ENCODE peak calls at places on chromosomes 13 and 19, in six cellular contexts. E, Z, N, G, K and Y are unnamed samples.

GRCh38 chr13:28831117-28831516 is 11.0 kb downstream of the MTUS2 start:
- DNase-seq in E (no peak), N (no peak), Z (no peak), K (no peak), G (no peak), Y (no peak)

GRCh38 chr13:68616600-68617222 is 1386.6 kb upstream of the PCDH9 start:
- DNase-seq in K (no peak), G (no peak), N (no peak), E (no peak), Z (no peak), Y (no peak)

GRCh38 chr13:77338961-77339401 is 12.1 kb upstream of the MYCBP2 start:
- DNase-seq in E (no peak), Z (no peak), G (no peak), K (no peak), N (no peak), Y (no peak)

GRCh38 chr13:44421853-44422525 is 48.4 kb downstream of the SERP2 start:
- DNase-seq in G (no peak), E (no peak), K (no peak), N (no peak), Z (no peak), Y (no peak)

GRCh38 chr13:25064396-25064795 is 31.5 kb upstream of the PABPC3 start:
- DNase-seq in K (no peak), E (no peak), G (no peak), N (no peak), Z (no peak), Y (no peak)

GRCh38 chr19:49718511-49718910 is 27.6 kb downstream of the CPT1C start:
- DNase-seq in Z (no peak), E (no peak), G (no peak), N (no peak), K (no peak), Y (no peak)

GRCh38 chr13:87769445-87769844 is 98.3 kb downstream of the SLITRK5 start:
- DNase-seq in K (no peak), Z (no peak), E (no peak), N (no peak), G (no peak), Y (no peak)

GRCh38 chr13:59843040-59843439 is 320.7 kb downstream of the DIAPH3 start:
- DNase-seq in E (no peak), Z (no peak), G (no peak), K (no peak), N (no peak), Y (no peak)

GRCh38 chr13:73607489-73608156 is 526.6 kb downstream of the KLF12 start:
- DNase-seq in N (no peak), G (no peak), Z (no peak), K (no peak), E (no peak), Y (no peak)

GRCh38 chr19:5677597-5677996 is 2.7 kb downstream of the MICOS13 start:
- DNase-seq in G (no peak), E (no peak), N (no peak), K (no peak), Z (no peak), Y (no peak)

GRCh38 chr19:39115105-39115847 is 10.3 kb upstream of the PAK4 start:
- DNase-seq in Z (no peak), K (no peak), N (no peak), G (no peak), E (no peak), Y (no peak)

GRCh38 chr19:33310606-33311325 is 8.4 kb upstream of the CEBPA start:
- DNase-seq in Z (no peak), N (no peak), E (no peak), G (no peak), K (no peak), Y (no peak)

GRCh38 chr13:44197791-44198770 is 175.5 kb upstream of the SERP2 start:
- DNase-seq in G (no peak), K (no peak), Z (no peak), N (no peak), E (no peak), Y (no peak)

GRCh38 chr13:45179428-45179827 is 21.4 kb downstream of the KCTD4 start:
- DNase-seq in N (peak), K (no peak), E (no peak), G (no peak), Z (no peak), Y (no peak)

GRCh38 chr19:49301866-49302252 is 23.1 kb downstream of the SLC6A16 start:
- DNase-seq in E (no peak), G (no peak), N (no peak), K (no peak), Z (no peak), Y (no peak)

GRCh38 chr13:110713981-110714797 is 689 bp downstream of the ING1 start:
- DNase-seq in G (peak), E (peak), K (peak), Z (no peak), N (peak), Y (peak)

GRCh38 chr19:23439623-23440022 is 44.4 kb upstream of the ZNF91 start:
- DNase-seq in E (no peak), G (no peak), N (peak), K (no peak), Z (no peak), Y (no peak)

GRCh38 chr19:51372021-51372648 is 319 bp downstream of the NKG7 start:
- DNase-seq in E (no peak), N (no peak), G (no peak), Z (no peak), K (no peak), Y (no peak)

GRCh38 chr19:20928371-20928770 is 5.3 kb downstream of the ZNF85 start:
- DNase-seq in N (no peak), K (peak), G (no peak), Z (peak), E (no peak), Y (no peak)

GRCh38 chr19:40723661-40724254 is 6.8 kb downstream of the ITPKC start:
- DNase-seq in N (no peak), G (no peak), K (no peak), Z (no peak), E (no peak), Y (no peak)

GRCh38 chr19:36032251-36033104 is at the start of gene CLIP3:
- DNase-seq in N (no peak), E (peak), Z (no peak), G (peak), K (no peak), Y (no peak)

GRCh38 chr13:102185375-102185984 is 216.4 kb downstream of the FGF14 start:
- DNase-seq in G (no peak), Z (no peak), K (no peak), E (no peak), N (no peak), Y (no peak)

GRCh38 chr13:92187378-92187989 is 789.1 kb downstream of the GPC5 start:
- DNase-seq in Z (peak), G (no peak), E (no peak), K (peak), N (peak), Y (peak)

GRCh38 chr19:2273356-2274184 is 8.4 kb downstream of the PEAK3 start:
- DNase-seq in K (peak), E (peak), N (peak), Z (no peak), G (peak), Y (peak)

GRCh38 chr19:4597975-4598671 is 38.6 kb upstream of the SEMA6B start:
- DNase-seq in G (no peak), E (no peak), N (peak), Z (no peak), K (peak), Y (peak)

GRCh38 chr13:51235186-51235585 is 13.0 kb downstream of the FAM124A start:
- DNase-seq in N (no peak), Z (no peak), E (no peak), K (no peak), G (no peak), Y (no peak)

GRCh38 chr19:3510727-3511126 is 4.6 kb downstream of the FZR1 start:
- DNase-seq in E (no peak), K (no peak), Z (no peak), G (no peak), N (no peak), Y (no peak)
- TF ChIP-seq CTCF in E (no peak), K (no peak), Z (no peak), G (no peak), N (no peak), Y (no peak)

GRCh38 chr19:801030-801860 is 4.0 kb downstream of the PTBP1 start:
- DNase-seq in K (peak), N (no peak), Z (peak), E (peak), G (peak), Y (no peak)

GRCh38 chr19:798415-799075 is 1.3 kb downstream of the PTBP1 start:
- DNase-seq in G (peak), N (no peak), Z (no peak), K (no peak), E (no peak), Y (no peak)

GRCh38 chr19:797528-798414 is 519 bp downstream of the PTBP1 start:
- DNase-seq in N (peak), G (peak), E (peak), Z (peak), K (peak), Y (peak)

GRCh38 chr19:800360-801029 is 3.2 kb downstream of the PTBP1 start:
- DNase-seq in K (peak), G (no peak), E (no peak), N (no peak), Z (no peak), Y (no peak)

DNA sequence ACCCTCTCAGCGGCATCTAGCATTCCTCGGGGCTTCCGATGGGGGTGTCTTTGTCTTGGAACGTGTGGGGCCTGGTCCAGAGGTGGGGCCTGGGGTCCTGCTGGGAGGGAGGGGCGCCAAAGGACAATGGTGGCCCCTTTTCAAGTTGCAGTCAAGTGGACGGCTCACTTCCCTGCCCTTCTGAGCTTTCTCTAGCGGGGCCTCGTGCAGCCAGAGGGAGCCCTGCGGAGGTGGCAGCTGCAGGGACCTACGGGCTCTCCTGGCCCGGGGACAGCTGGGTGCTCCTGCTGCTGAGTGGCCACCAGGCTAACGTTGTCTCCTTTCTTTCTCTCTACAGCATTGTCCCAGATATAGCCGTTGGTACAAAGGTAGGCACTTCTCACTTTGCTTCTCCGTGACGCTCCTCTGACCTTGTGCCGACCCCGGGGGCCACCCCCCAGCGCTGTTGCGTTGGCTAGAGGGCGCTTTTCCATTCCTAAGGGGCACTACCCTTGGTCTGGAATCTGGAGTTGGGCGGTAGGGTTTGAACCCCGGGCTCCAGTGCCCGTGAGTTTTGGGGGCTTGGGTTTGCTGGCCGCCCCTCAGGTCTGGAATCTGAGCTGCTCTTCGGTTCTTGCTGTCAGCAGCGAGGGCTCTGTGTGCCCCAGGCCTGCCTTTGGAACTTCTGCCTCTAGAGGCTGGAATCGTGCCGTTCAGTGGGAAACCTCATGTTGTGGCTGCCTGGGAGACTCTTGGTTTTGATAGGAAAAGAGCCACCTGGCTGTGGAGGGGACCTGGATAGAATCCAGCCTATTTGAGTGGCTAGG is 2.0 kb downstream of the PTBP1 start:
- DNase-seq in G (no peak), N (no peak), E (no peak), Z (no peak), K (peak), Y (no peak)
- TF ChIP-seq CTCF in G (peak), N (peak), E (no peak), Z (peak), K (no peak), Y (peak)

GRCh38 chr19:45558399-45558878 is 26.2 kb downstream of the OPA3 start:
- DNase-seq in N (peak), K (peak), E (no peak), G (no peak), Z (no peak), Y (peak)
- TF ChIP-seq CTCF in N (peak), K (peak), E (peak), G (peak), Z (peak), Y (peak)

DNA sequence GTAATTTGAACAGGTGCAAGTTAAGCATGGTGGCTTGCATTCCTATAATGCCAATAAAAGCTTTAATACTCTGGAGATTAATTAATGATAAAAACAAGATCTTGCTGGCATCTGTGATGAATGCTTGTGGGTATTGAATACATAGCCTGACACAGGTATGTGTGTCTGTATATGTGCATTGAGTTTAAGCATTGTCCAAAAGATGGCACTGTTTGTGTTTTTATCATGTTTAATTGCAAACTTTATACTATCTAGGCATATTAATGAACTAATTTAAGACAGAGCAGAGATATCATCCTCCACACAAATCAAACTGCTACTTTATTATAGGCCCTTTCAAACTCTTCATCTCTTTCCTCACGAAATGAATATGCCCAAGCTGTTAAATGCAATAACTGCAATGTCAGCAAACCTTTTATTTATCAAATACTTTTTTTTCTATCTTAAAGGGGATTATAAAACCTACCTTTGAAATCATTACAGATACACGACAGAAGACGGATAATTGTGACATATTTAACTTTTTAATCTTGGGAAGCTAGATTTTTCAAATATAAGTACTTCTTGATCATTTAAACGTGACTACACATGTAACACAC is 86.5 kb downstream of the TNFSF11 start:
- DNase-seq in E (no peak), Z (peak), G (no peak), N (no peak), K (peak), Y (peak)
- TF ChIP-seq CTCF in E (no peak), Z (peak), G (peak), N (peak), K (peak), Y (peak)

GRCh38 chr19:53808710-53809125 is 15.4 kb downstream of the NLRP12 start:
- DNase-seq in E (no peak), G (no peak), K (peak), Z (peak), N (peak), Y (peak)
- TF ChIP-seq CTCF in E (peak), G (peak), K (peak), Z (peak), N (peak), Y (peak)

DNA sequence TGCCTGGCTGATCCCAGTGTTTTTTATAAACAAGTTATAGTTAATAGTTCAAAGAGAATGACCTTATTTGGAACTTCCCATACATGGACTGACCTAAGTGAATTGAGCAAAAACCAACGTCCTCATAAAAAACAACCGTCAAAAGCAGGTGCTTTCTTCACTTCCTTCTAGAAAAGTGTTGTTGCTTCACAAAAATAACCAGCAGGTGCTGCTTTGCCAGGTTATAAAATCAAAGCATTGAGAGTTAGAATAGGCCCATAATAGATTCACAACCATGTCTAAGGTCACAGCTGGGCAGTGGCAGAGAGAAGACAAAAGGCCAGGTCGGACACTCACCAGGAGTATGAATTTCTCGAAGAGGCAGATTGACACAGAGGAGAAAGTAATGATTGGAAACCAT is 9.5 kb downstream of the RUBCNL start:
- DNase-seq in Z (no peak), G (no peak), N (no peak), K (no peak), E (no peak), Y (no peak)
- TF ChIP-seq CTCF in Z (no peak), G (no peak), N (no peak), K (no peak), E (no peak), Y (no peak)